ENCODE peak calls at places on chromosome 16, in nine cellular contexts. J is BE2C, E is RWPE2, Q is fibroblast of pulmonary artery, H is Calu3, U is neural crest cell, W is WTC11, K is heart right ventricle, N is astrocyte. D is an unnamed sample.

GRCh38 chr16:17748005-17748719 is 277.4 kb upstream of the XYLT1 start:
- DNase-seq in J (no peak), E (no peak), Q (no peak), H (no peak), U (no peak), W (peak), K (no peak), N (no peak), D (no peak)

GRCh38 chr16:2950400-2950724 is 13.7 kb upstream of the KREMEN2 start:
- DNase-seq in J (no peak), E (no peak), Q (no peak), H (no peak), U (no peak), W (no peak), K (no peak), N (no peak), D (no peak)

GRCh38 chr16:3094289-3095027 is 4.6 kb downstream of the ZSCAN10 start:
- DNase-seq in J (peak), E (no peak), Q (peak), H (peak), U (no peak), W (peak), K (no peak), N (no peak), D (no peak)

GRCh38 chr16:70809392-70810060 is 8.6 kb upstream of the VAC14 start:
- DNase-seq in J (no peak), E (no peak), Q (no peak), H (no peak), U (no peak), W (no peak), K (no peak), N (no peak), D (no peak)

GRCh38 chr16:65704866-65705265 is 583.0 kb upstream of the CDH11 start:
- DNase-seq in J (peak), E (no peak), Q (no peak), H (no peak), U (no peak), W (peak), K (no peak), N (no peak), D (no peak)

GRCh38 chr16:65666132-65666869 is 544.4 kb upstream of the CDH11 start:
- DNase-seq in J (no peak), E (no peak), Q (no peak), H (no peak), U (no peak), W (no peak), K (no peak), N (peak), D (no peak)

GRCh38 chr16:68470461-68471150 is 22.3 kb upstream of the SMPD3 start:
- DNase-seq in J (no peak), E (no peak), Q (no peak), H (no peak), U (no peak), W (no peak), K (no peak), N (no peak), D (no peak)

GRCh38 chr16:65123846-65124513 is 2.1 kb upstream of the CDH11 start:
- DNase-seq in J (no peak), E (no peak), Q (no peak), H (no peak), U (no peak), W (no peak), K (no peak), N (no peak), D (no peak)

GRCh38 chr16:83095926-83096692 is 469.3 kb downstream of the CDH13 start:
- DNase-seq in J (no peak), E (peak), Q (peak), H (peak), U (no peak), W (no peak), K (no peak), N (peak), D (no peak)

GRCh38 chr16:81739503-81739902 is 39.6 kb upstream of the PLCG2 start:
- DNase-seq in J (no peak), E (no peak), Q (no peak), H (no peak), U (no peak), W (no peak), K (no peak), N (no peak), D (no peak)

GRCh38 chr16:67269766-67270165 is 9.6 kb upstream of the PLEKHG4 start:
- DNase-seq in J (no peak), E (peak), Q (peak), H (peak), U (no peak), W (no peak), K (no peak), N (peak), D (no peak)

GRCh38 chr16:21277045-21277926 is 804 bp downstream of the CRYM start:
- DNase-seq in J (no peak), E (no peak), Q (no peak), H (no peak), U (no peak), W (no peak), K (no peak), N (no peak), D (no peak)

GRCh38 chr16:81488687-81489411 is 44.2 kb downstream of the CMIP start:
- DNase-seq in J (no peak), E (no peak), Q (no peak), H (no peak), U (no peak), W (no peak), K (no peak), N (no peak), D (no peak)

GRCh38 chr16:86924537-86924936 is 346.2 kb downstream of the FOXL1 start:
- DNase-seq in J (no peak), E (no peak), Q (peak), H (no peak), U (no peak), W (no peak), K (no peak), N (peak), D (no peak)

GRCh38 chr16:56999409-57000270 is 10.3 kb downstream of the NLRC5 start:
- DNase-seq in J (no peak), E (no peak), Q (no peak), H (no peak), U (no peak), W (no peak), K (no peak), N (no peak), D (no peak)

GRCh38 chr16:74601131-74601871 is 5.6 kb downstream of the GLG1 start:
- DNase-seq in J (no peak), E (no peak), Q (no peak), H (peak), U (no peak), W (no peak), K (no peak), N (no peak), D (no peak)

GRCh38 chr16:81429045-81429521 is 15.5 kb upstream of the CMIP start:
- DNase-seq in J (peak), E (no peak), Q (peak), H (peak), U (no peak), W (peak), K (no peak), N (no peak), D (no peak)

GRCh38 chr16:24906199-24906808 is 60.5 kb downstream of the SLC5A11 start:
- DNase-seq in J (no peak), E (no peak), Q (peak), H (no peak), U (no peak), W (no peak), K (no peak), N (peak), D (no peak)

GRCh38 chr16:68784226-68784625 is 47.1 kb downstream of the CDH1 start:
- DNase-seq in J (no peak), E (no peak), Q (no peak), H (no peak), U (no peak), W (no peak), K (no peak), N (no peak), D (no peak)

GRCh38 chr16:56630134-56630533 is 2.3 kb upstream of the MT1M start:
- DNase-seq in J (no peak), E (no peak), Q (no peak), H (no peak), U (no peak), W (no peak), K (no peak), N (no peak), D (no peak)

GRCh38 chr16:578870-579405 is 9.2 kb downstream of the PIGQ start:
- DNase-seq in J (peak), E (no peak), Q (peak), H (no peak), U (peak), W (peak), K (peak), N (peak), D (no peak)

GRCh38 chr16:5500526-5500925 is 402.9 kb upstream of the EEF2KMT start:
- DNase-seq in J (no peak), E (no peak), Q (no peak), H (no peak), U (no peak), W (no peak), K (no peak), N (no peak), D (no peak)

GRCh38 chr16:5505093-5505887 is 407.7 kb upstream of the EEF2KMT start:
- DNase-seq in J (peak), E (no peak), Q (no peak), H (no peak), U (no peak), W (no peak), K (no peak), N (no peak), D (no peak)

GRCh38 chr16:5502944-5503343 is 405.3 kb upstream of the EEF2KMT start:
- DNase-seq in J (no peak), E (no peak), Q (no peak), H (no peak), U (no peak), W (no peak), K (no peak), N (no peak), D (no peak)

GRCh38 chr16:5504028-5504758 is 406.6 kb upstream of the EEF2KMT start:
- DNase-seq in J (peak), E (no peak), Q (no peak), H (no peak), U (no peak), W (no peak), K (no peak), N (peak), D (no peak)

DNA sequence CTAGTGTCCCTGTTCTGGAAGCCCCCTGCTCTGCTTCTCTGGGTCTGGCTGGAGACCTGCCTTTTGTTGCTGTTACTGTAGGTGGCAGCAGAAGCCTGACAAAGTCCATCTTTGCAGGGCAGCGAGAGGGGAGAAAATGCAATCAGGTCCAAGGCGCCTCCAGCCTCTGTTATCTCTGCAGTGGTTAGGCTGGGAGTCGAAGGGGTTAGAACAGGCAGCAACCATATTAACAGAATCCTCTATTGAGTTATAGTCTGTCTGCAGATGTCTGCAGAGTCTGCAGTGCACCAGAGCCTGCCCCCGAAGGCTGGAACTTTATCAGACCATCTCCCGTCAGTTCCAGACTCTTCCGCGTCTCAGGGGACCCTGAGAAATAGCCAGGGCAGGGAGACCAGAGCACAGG is 404.9 kb upstream of the EEF2KMT start:
- DNase-seq in J (peak), E (no peak), Q (no peak), H (peak), U (peak), W (peak), K (no peak), N (no peak), D (no peak)
- TF ChIP-seq CTCF in J (peak), E (peak), Q (no peak), H (peak), U (peak), W (peak), K (peak), N (peak), D (peak)

GRCh38 chr16:88633684-88634140 is 4.7 kb upstream of the IL17C start:
- DNase-seq in J (peak), E (no peak), Q (peak), H (peak), U (no peak), W (peak), K (peak), N (no peak), D (no peak)
- TF ChIP-seq CTCF in J (peak), E (peak), Q (peak), H (no peak), U (no peak), W (no peak), K (peak), N (no peak), D (no peak)

GRCh38 chr16:54175552-54176375 is 110.8 kb downstream of the IRX3 start:
- DNase-seq in J (no peak), E (no peak), Q (peak), H (no peak), U (no peak), W (no peak), K (no peak), N (peak), D (no peak)

GRCh38 chr16:54177857-54178490 is 108.6 kb downstream of the IRX3 start:
- DNase-seq in J (no peak), E (no peak), Q (no peak), H (no peak), U (no peak), W (no peak), K (no peak), N (no peak), D (no peak)

GRCh38 chr16:54175169-54175551 is 111.4 kb downstream of the IRX3 start:
- DNase-seq in J (no peak), E (no peak), Q (no peak), H (no peak), U (no peak), W (no peak), K (no peak), N (no peak), D (no peak)

GRCh38 chr16:54177052-54177856 is 109.3 kb downstream of the IRX3 start:
- DNase-seq in J (peak), E (no peak), Q (no peak), H (no peak), U (no peak), W (no peak), K (no peak), N (no peak), D (no peak)

GRCh38 chr16:54176376-54176901 is 110.1 kb downstream of the IRX3 start:
- DNase-seq in J (no peak), E (no peak), Q (no peak), H (no peak), U (no peak), W (peak), K (no peak), N (no peak), D (no peak)
- TF ChIP-seq CTCF in J (no peak), E (no peak), Q (no peak), H (no peak), U (no peak), W (no peak), K (no peak), N (no peak), D (no peak)

GRCh38 chr16:88754912-88755744 is 29.9 kb downstream of the PIEZO1 start:
- DNase-seq in J (no peak), E (no peak), Q (peak), H (peak), U (no peak), W (peak), K (no peak), N (peak), D (no peak)
- TF ChIP-seq CTCF in J (peak), E (peak), Q (peak), H (peak), U (peak), W (no peak), K (peak), N (peak), D (peak)

GRCh38 chr16:88061346-88062110 is 110.3 kb downstream of the BANP start:
- DNase-seq in J (no peak), E (no peak), Q (no peak), H (no peak), U (no peak), W (no peak), K (no peak), N (peak), D (no peak)

GRCh38 chr16:88064889-88065746 is 113.9 kb downstream of the BANP start:
- DNase-seq in J (no peak), E (no peak), Q (no peak), H (no peak), U (no peak), W (no peak), K (no peak), N (no peak), D (no peak)

GRCh38 chr16:88064011-88064888 is 113.0 kb downstream of the BANP start:
- DNase-seq in J (no peak), E (peak), Q (no peak), H (no peak), U (no peak), W (no peak), K (no peak), N (no peak), D (no peak)

GRCh38 chr16:88062341-88062861 is 111.2 kb downstream of the BANP start:
- DNase-seq in J (no peak), E (no peak), Q (peak), H (no peak), U (no peak), W (no peak), K (peak), N (peak), D (no peak)

GRCh38 chr16:88063201-88063773 is 112.1 kb downstream of the BANP start:
- DNase-seq in J (no peak), E (peak), Q (peak), H (no peak), U (no peak), W (no peak), K (no peak), N (peak), D (no peak)
- TF ChIP-seq CTCF in J (peak), E (no peak), Q (peak), H (no peak), U (no peak), W (no peak), K (peak), N (peak), D (no peak)

DNA sequence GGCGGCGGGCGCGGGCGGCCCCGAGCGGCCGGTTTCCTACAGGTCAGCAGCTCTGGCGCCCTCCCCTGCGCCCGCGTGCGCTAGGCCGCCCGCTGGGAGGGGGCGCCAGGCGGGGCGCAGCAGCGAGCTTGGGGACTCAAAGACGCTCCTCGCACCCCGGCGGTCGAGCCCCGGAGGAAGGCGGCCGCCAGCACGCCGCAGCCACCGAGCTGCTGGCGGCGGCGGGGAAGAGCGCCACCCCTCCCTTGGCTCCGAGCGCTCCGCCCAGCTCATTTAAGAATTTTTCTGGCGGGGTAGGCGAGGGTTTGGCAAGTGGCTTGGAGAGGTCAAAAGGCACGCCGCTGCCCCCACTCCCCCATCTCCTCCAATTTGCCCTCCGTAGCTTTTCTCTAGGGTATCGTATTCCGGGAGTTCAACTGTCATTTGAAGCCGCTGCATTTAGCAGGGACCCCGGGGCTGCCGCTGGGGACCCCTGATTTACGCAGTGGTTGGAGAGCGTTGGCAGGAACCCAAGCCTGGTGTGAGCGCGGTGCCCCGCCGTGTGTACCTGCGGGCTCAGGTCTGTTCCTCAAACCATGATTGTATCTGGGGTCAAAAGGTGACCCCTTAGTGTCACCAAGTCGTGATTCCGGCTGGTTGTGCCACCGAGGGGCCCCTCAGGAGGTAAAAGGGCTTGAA is 59.5 kb upstream of the GSE1 start:
- DNase-seq in J (peak), E (peak), Q (peak), H (peak), U (no peak), W (peak), K (peak), N (peak), D (no peak)
- TF ChIP-seq CTCF in J (peak), E (peak), Q (no peak), H (no peak), U (peak), W (no peak), K (peak), N (no peak), D (no peak)

GRCh38 chr16:53773150-53773846 is 69.3 kb downstream of the FTO start:
- DNase-seq in J (peak), E (no peak), Q (peak), H (peak), U (no peak), W (peak), K (no peak), N (peak), D (no peak)
- TF ChIP-seq CTCF in J (peak), E (peak), Q (peak), H (peak), U (peak), W (no peak), K (peak), N (peak), D (no peak)

DNA sequence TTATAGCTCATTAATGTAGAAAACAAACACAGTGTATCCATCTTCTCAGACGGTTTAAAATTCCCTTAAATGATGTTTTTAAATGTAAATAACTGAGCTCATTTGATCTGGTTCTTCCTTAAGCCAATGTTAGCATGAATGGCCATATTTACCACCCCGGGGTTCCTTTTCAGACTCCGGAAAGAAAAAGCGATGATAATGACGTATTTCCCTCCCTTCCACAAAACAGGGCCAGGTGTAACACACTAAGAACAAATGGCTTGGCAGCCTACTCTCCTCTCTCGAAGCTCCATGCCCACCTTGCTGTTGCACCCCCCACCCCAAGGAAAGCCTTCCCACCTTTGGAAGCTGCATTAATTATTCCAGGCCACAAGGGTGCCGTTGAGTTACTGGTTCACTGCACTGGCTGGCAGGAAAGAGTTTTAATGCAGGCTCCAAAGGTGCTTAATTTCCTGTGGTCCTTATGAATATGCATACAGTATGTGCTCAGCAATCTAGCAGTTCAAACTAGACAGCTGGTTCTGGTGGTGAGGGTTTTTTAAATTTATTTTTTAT is 378.9 kb downstream of the WWOX start:
- DNase-seq in J (no peak), E (no peak), Q (no peak), H (no peak), U (no peak), W (peak), K (no peak), N (no peak), D (no peak)
- TF ChIP-seq CTCF in J (no peak), E (peak), Q (no peak), H (no peak), U (no peak), W (peak), K (no peak), N (no peak), D (no peak)

DNA sequence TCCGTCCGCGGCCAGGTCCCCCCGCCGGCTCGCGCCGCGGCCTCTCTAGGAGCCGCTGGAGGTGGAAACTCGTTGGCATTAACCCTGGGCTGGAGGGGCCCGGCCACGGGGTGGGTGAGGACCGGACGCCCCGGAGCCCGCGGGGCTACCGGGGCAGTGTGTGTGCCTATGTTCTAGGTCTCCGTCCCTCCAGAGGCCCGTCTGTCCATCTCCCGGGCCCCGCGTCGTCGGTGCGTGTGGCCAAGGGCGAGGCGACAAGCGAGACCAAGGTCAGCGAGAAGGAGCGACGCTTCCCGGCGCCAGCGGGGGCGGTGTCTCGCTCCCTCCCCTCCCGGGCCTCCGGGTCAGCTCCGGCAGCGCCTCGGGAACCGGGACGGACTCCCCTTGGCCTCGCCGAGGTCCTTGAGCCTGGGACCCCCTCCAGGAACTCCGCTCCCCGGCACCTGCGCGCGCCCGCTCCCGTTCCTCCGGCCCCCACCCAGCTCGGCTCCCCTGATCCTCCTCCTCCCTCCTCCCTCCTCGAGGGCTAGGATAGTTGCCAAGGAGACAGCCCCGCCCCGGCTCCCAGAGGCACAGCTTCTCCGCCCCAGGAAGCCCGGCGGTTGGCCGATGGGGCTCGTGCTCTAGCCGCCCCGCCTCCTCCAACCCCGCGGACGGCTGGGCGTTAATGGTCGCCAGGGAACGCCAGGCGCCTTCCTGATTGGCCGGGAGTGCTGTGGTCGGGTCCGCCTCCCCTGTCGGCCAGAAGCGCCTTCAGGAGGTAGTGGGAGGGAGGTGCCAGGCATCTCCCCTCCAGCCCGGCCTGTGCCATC is 663 bp upstream of the ZNF768 start:
- DNase-seq in J (peak), E (peak), Q (peak), H (peak), U (peak), W (peak), K (peak), N (peak), D (peak)
- TF ChIP-seq CTCF in J (peak), E (peak), Q (peak), H (peak), U (peak), W (no peak), K (peak), N (no peak), D (no peak)